ENCODE peak calls at places on chromosomes 2 and 18, in six cellular contexts. K is colonic mucosa; J is stimulated activated CD4-positive, alpha-beta T cell treated with anti-CD3 and anti-CD28 coated beads, Interleukin-12 subunit alpha, Interleukin-12 subunit beta, amount 100 ng/mL, for 24 hours; V is RWPE1; F is kidney glomerular epithelial cell; M is T-helper 2 cell treated with Interferon-gamma antibody and Interleukin-4, amounts not matched to agents 5 μg/mL and 100 μg/mL, for 36 hours. H is an unnamed sample.

GRCh38 chr2:198900141-198900540 is 557.6 kb downstream of the SATB2 start:
- DNase-seq in M (no peak), J (no peak), K (no peak), F (no peak), V (no peak), H (no peak)

GRCh38 chr2:138028538-138028937 is 64.3 kb downstream of the HNMT start:
- DNase-seq in M (no peak), J (no peak), F (no peak), K (no peak), V (no peak), H (no peak)

GRCh38 chr2:46364797-46365457 is 67.7 kb downstream of the EPAS1 start:
- DNase-seq in F (peak), K (peak), V (peak), M (no peak), J (no peak), H (peak)

GRCh38 chr18:62564044-62564443 is 41.2 kb downstream of the ZCCHC2 start:
- DNase-seq in K (no peak), J (no peak), F (no peak), V (no peak), M (no peak), H (no peak)

GRCh38 chr2:48209214-48209885 is 303.1 kb upstream of the FBXO11 start:
- DNase-seq in M (no peak), F (peak), K (no peak), V (no peak), J (no peak), H (no peak)

GRCh38 chr2:240293865-240294461 is 141.5 kb upstream of the GPC1 start:
- DNase-seq in J (no peak), V (no peak), F (no peak), K (no peak), M (peak), H (no peak)

GRCh38 chr18:24319757-24320156 is 77.9 kb downstream of the OSBPL1A start:
- DNase-seq in M (no peak), F (no peak), K (peak), J (no peak), V (no peak), H (peak)

GRCh38 chr2:105928563-105928962 is 183.9 kb downstream of the NCK2 start:
- DNase-seq in K (no peak), V (no peak), J (no peak), M (no peak), F (no peak), H (no peak)

GRCh38 chr18:56967032-56967431 is 179.9 kb upstream of the BOD1L2 start:
- DNase-seq in V (no peak), J (no peak), F (no peak), M (no peak), K (no peak), H (no peak)

GRCh38 chr18:24395049-24395780 is 2.4 kb downstream of the OSBPL1A start:
- DNase-seq in J (no peak), M (no peak), V (no peak), F (peak), K (no peak), H (no peak)

GRCh38 chr2:16334886-16335605 is 330.6 kb downstream of the CYRIA start:
- DNase-seq in V (no peak), K (no peak), F (no peak), M (no peak), J (no peak), H (peak)

GRCh38 chr18:61727241-61727640 is 165.6 kb downstream of the RNF152 start:
- DNase-seq in V (no peak), K (no peak), M (no peak), J (no peak), F (peak), H (no peak)

GRCh38 chr2:46239847-46240181 is 57.4 kb upstream of the EPAS1 start:
- DNase-seq in V (no peak), M (peak), K (no peak), F (no peak), J (peak), H (no peak)

GRCh38 chr18:63951302-63951705 is 2.2 kb downstream of the HMSD start:
- DNase-seq in M (peak), J (no peak), V (no peak), K (no peak), F (peak), H (no peak)

GRCh38 chr2:100470182-100470581 is at the start of gene NMS:
- DNase-seq in J (no peak), V (no peak), M (no peak), K (no peak), F (no peak), H (no peak)

GRCh38 chr2:123696799-123697410 is 328.2 kb upstream of the CNTNAP5 start:
- DNase-seq in M (no peak), J (no peak), K (no peak), V (no peak), F (no peak), H (no peak)

GRCh38 chr2:216485745-216486144 is 12.9 kb upstream of the RPL37A start:
- DNase-seq in K (no peak), F (no peak), M (no peak), J (no peak), V (no peak), H (no peak)

GRCh38 chr18:7467708-7468466 is 99.2 kb upstream of the PTPRM start:
- DNase-seq in F (no peak), V (peak), K (no peak), J (no peak), M (no peak), H (no peak)

GRCh38 chr2:121595012-121595891 is 54.0 kb downstream of the CLASP1 start:
- DNase-seq in V (no peak), F (peak), K (no peak), J (no peak), M (no peak), H (no peak)

GRCh38 chr18:55076643-55077218 is 117.5 kb upstream of the CCDC68 start:
- DNase-seq in J (no peak), V (no peak), M (no peak), F (no peak), K (no peak), H (no peak)

GRCh38 chr2:17475285-17475684 is 43.0 kb downstream of the RAD51AP2 start:
- DNase-seq in K (no peak), J (no peak), M (no peak), V (no peak), F (no peak), H (no peak)

GRCh38 chr2:241508240-241508509 is 209 bp downstream of the STK25 start:
- DNase-seq in V (no peak), K (no peak), J (peak), M (no peak), F (no peak), H (no peak)

GRCh38 chr2:96240341-96241038 is 25.3 kb downstream of the TMEM127 start:
- DNase-seq in K (no peak), V (no peak), J (no peak), F (no peak), M (no peak), H (no peak)

GRCh38 chr2:208369091-208369490 is 37.5 kb upstream of the PTH2R start:
- DNase-seq in J (no peak), K (no peak), M (no peak), F (peak), V (peak), H (no peak)

GRCh38 chr2:132731431-132731830 is 61.4 kb upstream of the LYPD1 start:
- DNase-seq in K (no peak), M (no peak), V (no peak), F (no peak), J (no peak), H (no peak)

GRCh38 chr2:157990173-157990572 is 111.5 kb upstream of the UPP2 start:
- DNase-seq in F (no peak), V (no peak), K (no peak), J (no peak), M (no peak), H (no peak)

GRCh38 chr2:191026377-191026776 is 12.4 kb upstream of the STAT1 start:
- DNase-seq in F (no peak), K (no peak), M (no peak), V (no peak), J (no peak), H (no peak)